ENCODE peak calls at places on chromosomes 3 and 15, in four cellular contexts. G is naive thymus-derived CD4-positive, alpha-beta T cell; R is CD4-positive, alpha-beta memory T cell; B is IMR-90. H is an unnamed sample.

GRCh38 chr3:63048927-63049326 is 173.7 kb upstream of the CADPS start:
- DNase-seq in G (no peak), R (no peak), B (no peak), H (no peak)

GRCh38 chr15:44325568-44325967 is 37.0 kb downstream of the GOLM2 start:
- DNase-seq in G (no peak), R (no peak), B (no peak), H (no peak)

GRCh38 chr15:67765706-67766105 is 59.6 kb upstream of the SKOR1 start:
- DNase-seq in G (no peak), R (no peak), B (no peak), H (no peak)

GRCh38 chr3:190120161-190121060 is at the start of gene P3H2:
- DNase-seq in G (no peak), R (peak; percentile 0), B (peak; percentile 93), H (peak; percentile 95)

GRCh38 chr3:13932578-13933295 is 52.9 kb upstream of the WNT7A start:
- DNase-seq in G (no peak), R (no peak), B (no peak), H (no peak)

GRCh38 chr3:152650177-152650576 is 184.8 kb upstream of the P2RY1 start:
- DNase-seq in G (no peak), R (no peak), B (no peak), H (peak; percentile 20)

GRCh38 chr3:186315581-186316354 is 46.3 kb downstream of the DGKG start:
- DNase-seq in G (no peak), R (no peak), B (peak; percentile 39), H (no peak)

GRCh38 chr3:114758828-114759709 is 388.0 kb downstream of the ZBTB20 start:
- DNase-seq in G (no peak), R (no peak), B (peak; percentile 59), H (peak; percentile 65)

GRCh38 chr3:188646592-188646991 is 492.6 kb downstream of the LPP start:
- DNase-seq in G (no peak), R (no peak), B (peak; percentile 26), H (peak; percentile 59)

GRCh38 chr3:52237006-52237658 is 1.8 kb downstream of the TWF2 start:
- DNase-seq in G (peak; percentile 7), R (no peak), B (no peak), H (no peak)

GRCh38 chr3:177338697-177339219 is 141.5 kb upstream of the TBL1XR1 start:
- DNase-seq in G (no peak), R (no peak), B (peak; percentile 65), H (peak; percentile 57)

GRCh38 chr3:16447156-16447555 is 66.3 kb downstream of the RFTN1 start:
- DNase-seq in G (no peak), R (no peak), B (no peak), H (no peak)

GRCh38 chr3:196327405-196327804 is 9.4 kb upstream of the DYNLT2B start:
- DNase-seq in G (no peak), R (no peak), B (no peak), H (no peak)

GRCh38 chr15:60912984-60913697 is 316.0 kb downstream of the RORA start:
- DNase-seq in G (no peak), R (no peak), B (no peak), H (no peak)

GRCh38 chr3:128072454-128073184 is 20.4 kb downstream of the SEC61A1 start:
- DNase-seq in G (no peak), R (no peak), B (no peak), H (no peak)

GRCh38 chr3:29319798-29320197 is 38.9 kb downstream of the RBMS3 start:
- DNase-seq in G (no peak), R (no peak), B (no peak), H (no peak)

GRCh38 chr3:52780298-52780585 is 2.8 kb downstream of the ITIH1 start:
- DNase-seq in G (no peak), R (no peak), B (no peak), H (no peak)

GRCh38 chr3:55521086-55522060 is 34.3 kb upstream of the WNT5A start:
- DNase-seq in G (no peak), R (no peak), B (no peak), H (peak; percentile 88)

GRCh38 chr3:132380979-132381944 is 36.0 kb upstream of the DNAJC13 start:
- DNase-seq in G (no peak), R (no peak), B (no peak), H (no peak)

GRCh38 chr3:149129326-149130123 is at the start of gene HPS3:
- DNase-seq in G (peak; percentile 70), R (peak; percentile 78), B (peak; percentile 85), H (peak; percentile 92)

GRCh38 chr3:126549861-126550487 is 8.8 kb downstream of the C3orf22 start:
- DNase-seq in G (no peak), R (no peak), B (no peak), H (no peak)

GRCh38 chr15:72826611-72827010 is 43.1 kb upstream of the ADPGK start:
- DNase-seq in G (no peak), R (no peak), B (no peak), H (no peak)

GRCh38 chr15:25679492-25679891 is 183.6 kb downstream of the ATP10A start:
- DNase-seq in G (no peak), R (no peak), B (no peak), H (no peak)

GRCh38 chr3:155064920-155065319 is 15.2 kb upstream of the MME start:
- DNase-seq in G (no peak), R (no peak), B (no peak), H (peak; percentile 65)

GRCh38 chr3:120227710-120228347 is 57.2 kb downstream of the GPR156 start:
- DNase-seq in G (no peak), R (no peak), B (no peak), H (no peak)

GRCh38 chr3:125146601-125147490 is 65.7 kb downstream of the SLC12A8 start:
- DNase-seq in G (no peak), R (no peak), B (no peak), H (no peak)

GRCh38 chr3:110521019-110521418 is 550.6 kb upstream of the NECTIN3 start:
- DNase-seq in G (no peak), R (no peak), B (peak; percentile 98), H (peak; percentile 88)

GRCh38 chr3:188772886-188773285 is 398.9 kb upstream of the TPRG1 start:
- DNase-seq in G (no peak), R (no peak), B (peak; percentile 97), H (peak; percentile 91)

GRCh38 chr3:13877911-13878710 is 1.8 kb downstream of the WNT7A start:
- DNase-seq in G (no peak), R (peak; percentile 29), B (no peak), H (no peak)

GRCh38 chr3:183259087-183259486 is 6.0 kb downstream of the B3GNT5 start:
- DNase-seq in G (no peak), R (no peak), B (no peak), H (no peak)

GRCh38 chr3:151964768-151965167 is 91.3 kb downstream of the SUCNR1 start:
- DNase-seq in G (no peak), R (no peak), B (peak; percentile 6), H (peak; percentile 5)

GRCh38 chr3:47266709-47267489 is 15.7 kb downstream of the KIF9 start:
- DNase-seq in G (no peak), R (peak; percentile 9), B (peak; percentile 96), H (peak; percentile 95)

GRCh38 chr15:86139828-86140227 is 60.2 kb downstream of the AGBL1 start:
- DNase-seq in G (no peak), R (no peak), B (no peak), H (no peak)

GRCh38 chr3:182172534-182172933 is 460.8 kb downstream of the SOX2 start:
- DNase-seq in G (no peak), R (no peak), B (no peak), H (no peak)

GRCh38 chr15:92385096-92385495 is 8.6 kb upstream of the ST8SIA2 start:
- DNase-seq in G (no peak), R (no peak), B (peak; percentile 1), H (peak; percentile 40)

GRCh38 chr3:4977001-4977888 is 2.0 kb upstream of the BHLHE40 start:
- DNase-seq in G (peak; percentile 16), R (peak; percentile 78), B (peak; percentile 84), H (peak; percentile 97)

GRCh38 chr15:31409196-31409595 is 82.6 kb downstream of the KLF13 start:
- DNase-seq in G (no peak), R (no peak), B (no peak), H (no peak)

GRCh38 chr15:36777941-36778340 is 198.5 kb downstream of the CDIN1 start:
- DNase-seq in G (no peak), R (no peak), B (peak; percentile 7), H (no peak)

DNA sequence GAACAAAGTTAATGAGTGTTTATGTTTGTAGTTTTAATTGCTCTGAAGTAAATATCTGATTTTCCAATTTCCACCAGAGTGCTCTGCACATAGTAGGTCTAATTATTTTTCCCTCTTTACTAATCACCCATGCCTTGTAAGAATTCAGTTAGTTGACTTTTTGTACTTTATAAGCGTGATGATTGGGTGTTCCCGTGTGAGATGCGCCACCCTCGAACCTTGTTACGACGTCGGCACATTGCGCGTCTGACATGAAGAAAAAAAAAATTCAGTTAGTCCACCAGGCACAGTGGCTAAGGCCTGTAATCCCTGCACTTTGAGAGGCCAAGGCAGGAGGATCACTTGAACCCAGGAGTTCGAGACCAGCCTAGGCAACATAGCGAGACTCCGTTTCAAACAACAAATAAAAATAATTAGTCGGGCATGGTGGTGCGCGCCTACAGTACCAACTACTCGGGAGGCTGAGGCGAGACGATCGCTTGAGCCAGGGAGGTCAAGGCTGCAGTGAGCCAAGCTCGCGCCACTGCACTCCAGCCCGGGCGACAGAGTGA is 507 bp upstream of the VHL start:
- DNase-seq in G (no peak), R (no peak), B (no peak), H (no peak)
- H3K4me3 ChIP-seq in G (peak overlapping the region; percentile 87), R (peak overlapping the region; percentile 21), B (no peak overlapping the region), H (no peak overlapping the region)

GRCh38 chr3:112132088-112132487 is 960 bp downstream of the GCSAM start:
- DNase-seq in G (no peak), R (no peak), B (no peak), H (no peak)
- H3K4me3 ChIP-seq in G (peak overlapping the region; percentile 74), R (peak overlapping the region; percentile 65), B (no peak overlapping the region), H (no peak overlapping the region)

GRCh38 chr15:62119926-62120273 is 45.2 kb downstream of the C2CD4B start:
- DNase-seq in G (no peak), R (no peak), B (no peak), H (no peak)

GRCh38 chr15:62120776-62121175 is 44.3 kb downstream of the C2CD4B start:
- DNase-seq in G (no peak), R (no peak), B (no peak), H (no peak)

GRCh38 chr15:62118446-62118964 is 46.6 kb downstream of the C2CD4B start:
- DNase-seq in G (no peak), R (no peak), B (peak; percentile 31), H (peak; percentile 47)

GRCh38 chr15:62121273-62122015 is 43.6 kb downstream of the C2CD4B start:
- DNase-seq in G (no peak), R (no peak), B (no peak), H (no peak)

GRCh38 chr15:62119224-62119925 is 45.7 kb downstream of the C2CD4B start:
- DNase-seq in G (no peak), R (no peak), B (peak; percentile 97), H (peak; percentile 97)
- H3K4me3 ChIP-seq in G (no peak overlapping the region), R (no peak overlapping the region), B (peak overlapping the region; percentile 32), H (peak overlapping the region; percentile 64)

GRCh38 chr3:123586966-123587365 is 2.1 kb upstream of the HACD2 start:
- DNase-seq in G (no peak), R (no peak), B (peak; percentile 40), H (no peak)
- H3K4me3 ChIP-seq in G (no peak overlapping the region), R (no peak overlapping the region), B (no peak overlapping the region), H (no peak overlapping the region)

DNA sequence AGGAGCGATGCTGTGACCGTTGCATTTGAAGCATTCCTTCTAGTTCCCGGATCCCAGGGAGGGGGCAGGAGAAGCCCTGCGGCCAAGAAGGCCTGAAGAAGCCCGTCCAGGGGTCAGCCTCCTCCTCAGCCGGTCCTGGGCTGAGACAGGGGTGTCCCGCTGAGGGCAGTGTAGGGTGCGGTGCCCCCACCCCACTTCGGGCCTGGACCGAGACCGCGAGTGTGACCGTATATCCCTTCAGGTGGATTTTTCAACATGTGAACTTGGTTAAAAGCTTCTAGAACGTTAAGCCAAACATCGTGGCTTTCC is 2.8 kb downstream of the OCA2 start:
- DNase-seq in G (no peak), R (no peak), B (no peak), H (no peak)
- H3K4me3 ChIP-seq in G (peak overlapping the region; percentile 71), R (peak overlapping the region; percentile 5), B (peak overlapping the region; percentile 41), H (peak overlapping the region; percentile 31)